ENCODE peak calls at places on chromosomes 13 and 19, in five cellular contexts. G is tibial nerve, W is activated gamma-delta T cell treated with Interleukin-2 at 50 U/mL for 16 hours, B is ascending aorta, F is head of caudate nucleus. N is an unnamed sample.

GRCh38 chr13:100280681-100281080 is 191.8 kb downstream of the PCCA start:
- DNase-seq in G (no peak), W (no peak), B (no peak), F (no peak), N (no peak)

GRCh38 chr19:43754312-43754561 is 525 bp downstream of the SMG9 start:
- DNase-seq in G (no peak), W (no peak), B (no peak), F (no peak), N (no peak)

GRCh38 chr13:50133277-50133953 is 118.2 kb downstream of the KCNRG start:
- DNase-seq in G (no peak), W (no peak), B (no peak), F (no peak), N (no peak)

GRCh38 chr19:56707821-56708220 is 36.3 kb upstream of the ZNF835 start:
- DNase-seq in G (no peak), W (no peak), B (no peak), F (peak), N (no peak)

GRCh38 chr13:67069117-67069767 is 160.9 kb downstream of the PCDH9 start:
- DNase-seq in G (no peak), W (no peak), B (no peak), F (no peak), N (no peak)

GRCh38 chr19:14580623-14581237 is 2.2 kb upstream of the CLEC17A start:
- DNase-seq in G (no peak), W (no peak), B (no peak), F (no peak), N (no peak)

GRCh38 chr13:20942938-20943518 is 40.5 kb upstream of the XPO4 start:
- DNase-seq in G (no peak), W (no peak), B (no peak), F (no peak), N (no peak)

GRCh38 chr13:59728896-59729545 is 434.7 kb downstream of the DIAPH3 start:
- DNase-seq in G (no peak), W (no peak), B (no peak), F (no peak), N (no peak)

GRCh38 chr13:79435549-79435948 is 29.5 kb upstream of the RBM26 start:
- DNase-seq in G (no peak), W (no peak), B (no peak), F (no peak), N (no peak)

GRCh38 chr19:46014534-46014933 is 8.3 kb downstream of the PGLYRP1 start:
- DNase-seq in G (no peak), W (no peak), B (no peak), F (peak), N (no peak)

GRCh38 chr13:113291997-113292862 is 4.8 kb upstream of the LAMP1 start:
- DNase-seq in G (no peak), W (no peak), B (no peak), F (no peak), N (no peak)

GRCh38 chr13:62119739-62120700 is 704.4 kb upstream of the PCDH20 start:
- DNase-seq in G (no peak), W (no peak), B (no peak), F (no peak), N (no peak)

GRCh38 chr19:37779139-37780035 is at the start of gene ZNF573:
- DNase-seq in G (peak), W (peak), B (peak), F (peak), N (peak)

GRCh38 chr13:88806438-88806837 is 1135.3 kb downstream of the SLITRK5 start:
- DNase-seq in G (no peak), W (no peak), B (no peak), F (no peak), N (no peak)

GRCh38 chr13:34803756-34804155 is 138.3 kb upstream of the NBEA start:
- DNase-seq in G (no peak), W (no peak), B (no peak), F (no peak), N (no peak)

GRCh38 chr19:17505218-17505617 is 6.2 kb upstream of the PGLS start:
- DNase-seq in G (no peak), W (no peak), B (no peak), F (no peak), N (no peak)

GRCh38 chr13:32453981-32454380 is 26.1 kb upstream of the N4BP2L1 start:
- DNase-seq in G (no peak), W (no peak), B (no peak), F (no peak), N (no peak)

GRCh38 chr13:22126433-22127021 is 455.7 kb downstream of the FGF9 start:
- DNase-seq in G (no peak), W (no peak), B (no peak), F (no peak), N (no peak)

GRCh38 chr19:29115181-29115580 is 97.8 kb downstream of the UQCRFS1 start:
- DNase-seq in G (no peak), W (no peak), B (no peak), F (no peak), N (no peak)

GRCh38 chr13:98999635-98999952 is 21.7 kb upstream of the DOCK9 start:
- DNase-seq in G (no peak), W (no peak), B (no peak), F (no peak), N (no peak)

GRCh38 chr19:53132231-53132991 is at the start of gene ZNF415:
- DNase-seq in G (peak), W (peak), B (peak), F (peak), N (peak)

GRCh38 chr19:15372891-15373301 is 6.7 kb downstream of the AKAP8 start:
- DNase-seq in G (no peak), W (no peak), B (no peak), F (no peak), N (no peak)

GRCh38 chr13:79491715-79492114 is 10.8 kb downstream of the NDFIP2 start:
- DNase-seq in G (no peak), W (no peak), B (no peak), F (no peak), N (no peak)

GRCh38 chr13:74145249-74145970 is 11.2 kb upstream of the KLF12 start:
- DNase-seq in G (no peak), W (no peak), B (no peak), F (no peak), N (no peak)

GRCh38 chr13:47798906-47799305 is 202.2 kb downstream of the SUCLA2 start:
- DNase-seq in G (no peak), W (no peak), B (no peak), F (no peak), N (no peak)

GRCh38 chr13:106416645-106417044 is 118.8 kb downstream of the EFNB2 start:
- DNase-seq in G (no peak), W (no peak), B (no peak), F (peak), N (no peak)

GRCh38 chr19:51422053-51422448 is 4.6 kb upstream of the SIGLEC10 start:
- DNase-seq in G (peak), W (peak), B (peak), F (peak), N (peak)

GRCh38 chr13:111967572-111968201 is 99.3 kb upstream of the SOX1 start:
- DNase-seq in G (no peak), W (no peak), B (no peak), F (peak), N (no peak)

GRCh38 chr13:114319441-114319871 is 5.2 kb downstream of the CHAMP1 start:
- DNase-seq in G (no peak), W (no peak), B (no peak), F (no peak), N (no peak)

GRCh38 chr13:23722726-23723453 is 152.7 kb downstream of the TNFRSF19 start:
- DNase-seq in G (no peak), W (no peak), B (no peak), F (no peak), N (no peak)

GRCh38 chr13:64675256-64675892 is 2554.8 kb downstream of the PCDH9 start:
- DNase-seq in G (no peak), W (no peak), B (no peak), F (no peak), N (no peak)

GRCh38 chr19:52227196-52227940 is 37.5 kb downstream of the PPP2R1A start:
- DNase-seq in G (no peak), W (no peak), B (peak), F (no peak), N (no peak)

GRCh38 chr13:110410906-110411305 is 103.8 kb downstream of the COL4A2 start:
- DNase-seq in G (no peak), W (no peak), B (peak), F (no peak), N (no peak)

GRCh38 chr13:97344250-97345175 is 89.5 kb upstream of the RAP2A start:
- DNase-seq in G (peak), W (peak), B (no peak), F (peak), N (no peak)

GRCh38 chr13:98658131-98658530 is 81.2 kb upstream of the STK24 start:
- DNase-seq in G (no peak), W (no peak), B (no peak), F (no peak), N (no peak)

GRCh38 chr19:56995298-56995697 is 124.5 kb upstream of the USP29 start:
- DNase-seq in G (no peak), W (no peak), B (no peak), F (no peak), N (no peak)

GRCh38 chr13:107104631-107105030 is 536.7 kb upstream of the ARGLU1 start:
- DNase-seq in G (no peak), W (no peak), B (no peak), F (no peak), N (no peak)

GRCh38 chr13:61728468-61728867 is 312.8 kb upstream of the PCDH20 start:
- DNase-seq in G (no peak), W (no peak), B (no peak), F (no peak), N (no peak)

N was measured in Peyer's patch.